ENCODE peak calls at places on chromosomes 5 and 9, in five cellular contexts. F, I, Q, P and K are unnamed samples. For H3K27me3, the result is how much of the 10 kb centered on the place peaks cover.

GRCh38 chr5:3197699-3198098 is 397.9 kb upstream of the IRX1 start:
- DNase-seq in F (no peak), I (no peak), Q (no peak), P (no peak), K (no peak)

GRCh38 chr5:89313804-89314588 is 431.0 kb upstream of the MEF2C start:
- DNase-seq in F (no peak), I (no peak), Q (peak), P (no peak), K (no peak)

GRCh38 chr5:38830521-38831051 is 15.2 kb upstream of the OSMR start:
- DNase-seq in F (no peak), I (no peak), Q (peak), P (no peak), K (peak)

GRCh38 chr9:112157087-112157486 is 18.0 kb downstream of the SUSD1 start:
- DNase-seq in F (no peak), I (no peak), Q (no peak), P (no peak), K (no peak)

GRCh38 chr9:120720404-120720803 is 6.1 kb upstream of the MEGF9 start:
- DNase-seq in F (no peak), I (no peak), Q (no peak), P (no peak), K (no peak)

GRCh38 chr5:34833991-34834793 is 4.8 kb upstream of the TTC23L start:
- DNase-seq in F (no peak), I (no peak), Q (no peak), P (no peak), K (no peak)

GRCh38 chr5:39138892-39139291 is 64.7 kb upstream of the RICTOR start:
- DNase-seq in F (no peak), I (no peak), Q (peak), P (no peak), K (no peak)

GRCh38 chr5:82283893-82284292 is 5.7 kb upstream of the RPS23 start:
- DNase-seq in F (no peak), I (no peak), Q (no peak), P (no peak), K (no peak)

GRCh38 chr9:122116040-122116439 is 22.9 kb upstream of the TTLL11 start:
- DNase-seq in F (no peak), I (no peak), Q (no peak), P (no peak), K (no peak)

GRCh38 chr9:131758972-131759647 is 19.2 kb upstream of the RAPGEF1 start:
- DNase-seq in F (no peak), I (no peak), Q (peak), P (no peak), K (no peak)

GRCh38 chr9:96484521-96484931 is 34.6 kb downstream of the HABP4 start:
- DNase-seq in F (no peak), I (no peak), Q (no peak), P (no peak), K (no peak)

GRCh38 chr9:21017092-21017491 is 14.3 kb downstream of the HACD4 start:
- DNase-seq in F (no peak), I (no peak), Q (peak), P (no peak), K (no peak)

GRCh38 chr9:114238471-114238870 is 83.1 kb downstream of the COL27A1 start:
- DNase-seq in F (no peak), I (no peak), Q (no peak), P (no peak), K (peak)

GRCh38 chr9:37229882-37230482 is 109.6 kb downstream of the ZCCHC7 start:
- DNase-seq in F (no peak), I (no peak), Q (peak), P (no peak), K (no peak)

GRCh38 chr9:1267581-1267980 is 217.4 kb downstream of the DMRT2 start:
- DNase-seq in F (no peak), I (peak), Q (no peak), P (no peak), K (no peak)

GRCh38 chr9:74570879-74571512 is 73.9 kb downstream of the RORB start:
- DNase-seq in F (no peak), I (no peak), Q (peak), P (no peak), K (peak)

GRCh38 chr9:24258626-24259025 is 287.1 kb downstream of the IZUMO3 start:
- DNase-seq in F (no peak), I (no peak), Q (no peak), P (no peak), K (no peak)

GRCh38 chr5:6722015-6722414 is 8.8 kb downstream of the TENT4A start:
- DNase-seq in F (no peak), I (no peak), Q (peak), P (no peak), K (peak)

GRCh38 chr9:20358201-20358600 is 264.1 kb downstream of the MLLT3 start:
- DNase-seq in F (no peak), I (no peak), Q (peak), P (no peak), K (no peak)

GRCh38 chr9:21770877-21771560 is 31.4 kb upstream of the MTAP start:
- DNase-seq in F (no peak), I (no peak), Q (peak), P (no peak), K (no peak)

GRCh38 chr9:124222918-124223720 is 34.6 kb upstream of the NEK6 start:
- DNase-seq in F (peak), I (peak), Q (peak), P (no peak), K (peak)

GRCh38 chr9:105475302-105475701 is 27.5 kb downstream of the FSD1L start:
- DNase-seq in F (no peak), I (no peak), Q (peak), P (no peak), K (no peak)

GRCh38 chr5:179152144-179152895 is 92.1 kb downstream of the ZNF354C start:
- DNase-seq in F (no peak), I (no peak), Q (no peak), P (no peak), K (no peak)

GRCh38 chr5:176789873-176790615 is 20.3 kb upstream of the UNC5A start:
- DNase-seq in F (no peak), I (no peak), Q (no peak), P (no peak), K (no peak)

GRCh38 chr5:44935262-44935661 is 126.5 kb downstream of the MRPS30 start:
- DNase-seq in F (no peak), I (no peak), Q (no peak), P (no peak), K (no peak)

GRCh38 chr5:132465095-132465707 is 25.4 kb downstream of the IRF1 start:
- DNase-seq in F (no peak), I (no peak), Q (no peak), P (no peak), K (no peak)

GRCh38 chr9:131577005-131578000 is 32.0 kb downstream of the PRRT1B start:
- DNase-seq in F (no peak), I (no peak), Q (no peak), P (no peak), K (no peak)

GRCh38 chr5:9034671-9035070 is 511.2 kb downstream of the SEMA5A start:
- DNase-seq in F (no peak), I (no peak), Q (peak), P (no peak), K (no peak)

GRCh38 chr9:79945495-79945894 is 373.7 kb downstream of the TLE4 start:
- DNase-seq in F (no peak), I (no peak), Q (no peak), P (no peak), K (no peak)

GRCh38 chr9:79371301-79371700 is 200.5 kb upstream of the TLE4 start:
- DNase-seq in F (no peak), I (no peak), Q (no peak), P (no peak), K (no peak)

GRCh38 chr9:16729656-16730055 is 140.8 kb downstream of the BNC2 start:
- DNase-seq in F (peak), I (no peak), Q (peak), P (no peak), K (no peak)
- H3K27ac ChIP-seq in F (no peak), I (no peak), Q (no peak), P (no peak), K (no peak)

GRCh38 chr9:93962041-93962440 is 6.9 kb upstream of the BARX1 start:
- DNase-seq in F (no peak), I (no peak), Q (no peak), P (no peak), K (no peak)
- H3K27me3 ChIP-seq in F (under half), I (under half), Q (half or more), P (under half), K (half or more)

GRCh38 chr9:137390553-137391410 is 32.2 kb downstream of the EXD3 start:
- DNase-seq in F (no peak), I (no peak), Q (no peak), P (no peak), K (peak)
- H3K27ac ChIP-seq in F (peak), I (no peak), Q (no peak), P (no peak), K (no peak)

GRCh38 chr5:140114341-140115185 is 654 bp downstream of the PURA start:
- DNase-seq in F (peak), I (peak), Q (peak), P (peak), K (peak)

GRCh38 chr5:140113180-140113698 is 670 bp upstream of the PURA start:
- DNase-seq in F (no peak), I (no peak), Q (no peak), P (peak), K (peak)

GRCh38 chr5:140113699-140114263 is at the start of gene PURA:
- DNase-seq in F (peak), I (peak), Q (peak), P (peak), K (peak)

GRCh38 chr5:140116716-140117115 is 2.8 kb downstream of the PURA start:
- DNase-seq in F (no peak), I (no peak), Q (no peak), P (no peak), K (no peak)

GRCh38 chr5:140115186-140115500 is 1.2 kb downstream of the PURA start:
- DNase-seq in F (no peak), I (no peak), Q (no peak), P (no peak), K (no peak)
- H3K27me3 ChIP-seq in F (under half), I (under half), Q (under half), P (under half), K (under half)

DNA sequence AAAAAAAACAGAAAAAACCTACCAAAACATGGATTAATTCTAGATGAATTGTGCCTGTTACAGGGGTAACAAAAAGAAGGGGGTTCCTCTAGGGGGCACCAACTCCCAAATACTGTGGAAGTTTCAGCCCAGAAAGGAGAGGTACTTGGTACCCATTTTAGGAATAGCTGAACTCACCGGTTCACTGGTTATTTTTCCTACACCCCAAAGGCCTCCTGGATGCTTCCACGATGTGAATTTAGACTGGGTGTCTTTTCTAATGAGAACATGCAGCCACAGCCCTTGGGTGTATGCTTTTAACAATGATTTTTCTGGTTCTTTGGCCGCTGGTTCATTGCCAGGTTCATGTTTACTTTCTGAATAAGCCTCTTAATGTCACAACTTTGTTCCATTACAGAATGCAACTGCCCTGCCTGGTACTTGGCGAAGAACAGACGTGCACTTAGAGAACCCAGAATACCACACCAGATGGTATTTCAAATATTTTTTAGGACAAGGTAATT is 46.7 kb downstream of the GARNL3 start:
- DNase-seq in F (peak), I (peak), Q (peak), P (peak), K (peak)
- H3K27ac ChIP-seq in F (peak), I (peak), Q (no peak), P (no peak), K (peak)

DNA sequence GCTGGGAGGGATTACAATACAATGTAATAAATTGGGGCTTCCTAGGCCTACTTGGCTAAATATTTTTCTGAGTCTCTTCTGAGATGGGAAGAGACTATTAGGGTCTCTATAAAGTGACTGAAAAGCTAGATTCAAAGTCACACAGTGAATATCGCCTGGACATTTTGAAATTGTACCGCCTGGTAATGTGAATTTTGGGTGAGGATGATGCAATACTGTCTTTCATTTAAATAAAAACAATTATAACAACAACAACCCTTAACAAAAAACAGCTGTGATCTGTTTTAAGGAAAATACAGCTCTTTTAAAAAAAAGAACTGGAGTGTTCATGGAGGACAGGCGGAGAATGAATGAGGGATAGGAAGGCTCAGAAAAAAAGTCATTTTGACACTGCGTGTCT is 615.0 kb downstream of the RAB3C start:
- DNase-seq in F (no peak), I (no peak), Q (no peak), P (no peak), K (no peak)
- H3K27me3 ChIP-seq in F (under half), I (under half), Q (under half), P (under half), K (under half)